ENCODE peak calls at places on chromosomes 2 and 18, in four cellular contexts. K, O, A and C are unnamed samples.

GRCh38 chr2:48365476-48365875 is 164.5 kb upstream of the STON1 start:
- DNase-seq in O (no peak), A (no peak), K (no peak), C (no peak)

GRCh38 chr2:1859671-1860450 is 115.5 kb upstream of the PXDN start:
- DNase-seq in O (no peak), A (no peak), K (no peak), C (no peak)

GRCh38 chr2:102797486-102797885 is 35.7 kb downstream of the TMEM182 start:
- DNase-seq in A (no peak), K (peak), O (no peak), C (no peak)

GRCh38 chr18:63949068-63949737 is at the start of gene HMSD:
- DNase-seq in O (peak), A (peak), K (no peak), C (peak)

GRCh38 chr2:108937367-108938017 is 51.5 kb downstream of the EDAR start:
- DNase-seq in K (no peak), A (no peak), O (no peak), C (no peak)

GRCh38 chr2:109535217-109535946 is 78.4 kb downstream of the SEPTIN10 start:
- DNase-seq in K (peak), O (no peak), A (no peak), C (no peak)

GRCh38 chr18:76621782-76622495 is 126.9 kb upstream of the ZNF516 start:
- DNase-seq in O (no peak), K (no peak), A (no peak), C (no peak)

GRCh38 chr2:69280017-69280671 is 106.9 kb downstream of the GFPT1 start:
- DNase-seq in K (peak), A (no peak), O (no peak), C (no peak)

GRCh38 chr2:161367675-161368074 is 48.4 kb upstream of the TBR1 start:
- DNase-seq in K (no peak), O (no peak), A (no peak), C (no peak)

GRCh38 chr2:119008108-119008507 is 66.1 kb downstream of the MARCO start:
- DNase-seq in K (peak), A (no peak), O (peak), C (no peak)

GRCh38 chr2:154941379-154941778 is 242.9 kb downstream of the KCNJ3 start:
- DNase-seq in A (no peak), K (no peak), O (no peak), C (no peak)

GRCh38 chr2:100754951-100755350 is 65.0 kb upstream of the NPAS2 start:
- DNase-seq in K (no peak), A (no peak), O (no peak), C (no peak)

GRCh38 chr2:169963786-169964185 is 136.5 kb downstream of the UBR3 start:
- DNase-seq in A (no peak), O (no peak), K (no peak), C (no peak)

DNA sequence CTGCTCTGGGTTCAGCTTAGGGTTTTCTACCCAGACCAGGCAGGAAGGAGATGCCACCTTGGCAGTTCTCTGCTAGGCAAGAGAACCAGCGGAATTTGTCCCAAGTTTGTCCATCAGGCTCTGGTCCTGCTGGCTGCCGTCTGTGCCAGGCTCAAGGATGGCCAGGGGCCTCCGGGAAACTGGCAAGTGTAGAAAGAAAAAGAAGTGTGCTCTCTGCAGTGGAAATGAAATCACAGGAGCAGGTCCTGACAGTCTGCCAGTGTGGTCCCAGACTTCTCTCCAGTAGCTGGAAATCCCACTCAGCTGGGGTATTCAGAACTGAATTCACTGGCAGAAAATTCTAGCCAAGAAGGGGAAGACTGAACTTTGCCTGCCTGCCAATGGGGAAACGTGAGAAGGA is 91.0 kb downstream of the STPG4 start:
- DNase-seq in A (no peak), O (no peak), K (no peak), C (no peak)
- H3K27ac ChIP-seq in A (no peak), O (peak), K (no peak), C (peak)

GRCh38 chr18:8339958-8340357 is 269.3 kb upstream of the RAB12 start:
- DNase-seq in A (no peak), O (no peak), K (no peak), C (no peak)
- TF ChIP-seq PBX3 in A (no peak), O (no peak), K (no peak), C (no peak)

DNA sequence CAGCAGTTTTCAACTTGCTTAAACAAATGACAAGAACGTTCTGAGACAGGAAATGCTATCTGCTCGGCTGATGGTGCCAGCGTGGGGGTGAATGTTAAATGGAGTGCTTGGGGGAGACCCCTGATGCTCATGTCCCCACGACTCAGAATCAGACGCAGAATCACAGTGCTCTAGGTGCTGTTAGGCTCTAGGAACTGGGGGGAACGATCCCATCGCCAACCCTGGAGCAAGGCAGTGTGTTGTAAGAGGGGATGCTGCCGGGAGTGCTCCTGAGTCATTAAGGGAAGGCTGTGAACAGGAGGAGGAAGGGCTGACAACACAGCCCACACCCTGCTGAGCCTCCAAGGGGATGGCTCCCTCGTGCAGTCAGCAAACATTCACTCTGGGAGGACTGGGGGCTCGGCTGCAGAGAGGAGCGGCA is 34.0 kb upstream of the KCNF1 start:
- DNase-seq in K (no peak), O (no peak), A (no peak), C (no peak)
- H3K27ac ChIP-seq in K (no peak), O (no peak), A (no peak), C (no peak)

DNA sequence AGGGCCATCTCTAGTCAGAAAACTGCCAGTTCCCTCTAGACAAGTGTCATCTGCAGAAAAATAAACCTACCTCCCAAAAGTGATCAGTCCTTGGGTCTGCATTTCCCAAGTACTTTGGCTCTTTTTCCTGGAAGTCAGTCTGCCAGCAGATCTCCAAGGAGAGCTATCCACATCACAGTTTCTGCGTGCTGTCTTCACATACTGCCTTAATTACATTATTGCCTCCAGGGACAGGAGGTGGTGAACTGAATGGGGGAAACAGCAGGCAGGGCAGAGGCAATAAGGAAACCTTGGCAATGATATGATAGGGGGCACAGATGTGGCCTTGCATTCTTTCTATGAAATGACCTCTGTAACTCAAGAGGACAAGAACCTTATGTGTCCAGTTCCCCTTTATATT is 105.9 kb upstream of the SIX2 start:
- DNase-seq in K (no peak), O (no peak), A (no peak), C (no peak)
- TF ChIP-seq PBX3 in K (no peak), O (no peak), A (no peak), C (no peak)

GRCh38 chr2:58057890-58058590 is 11.4 kb downstream of the VRK2 start:
- DNase-seq in K (no peak), O (no peak), A (no peak), C (no peak)
- H3K27ac ChIP-seq in K (no peak), O (no peak), A (no peak), C (no peak)

GRCh38 chr2:224161712-224162111 is 122.6 kb upstream of the SERPINE2 start:
- DNase-seq in A (no peak), K (no peak), O (no peak), C (no peak)

GRCh38 chr2:224160917-224161316 is 121.8 kb upstream of the SERPINE2 start:
- DNase-seq in A (no peak), O (no peak), K (no peak), C (no peak)

GRCh38 chr2:224159345-224159928 is 120.4 kb upstream of the SERPINE2 start:
- DNase-seq in K (no peak), O (no peak), A (no peak), C (no peak)

GRCh38 chr2:224163573-224164307 is 124.7 kb upstream of the SERPINE2 start:
- DNase-seq in A (no peak), O (no peak), K (no peak), C (no peak)

GRCh38 chr2:224162122-224162521 is 123.0 kb upstream of the SERPINE2 start:
- DNase-seq in O (no peak), K (no peak), A (no peak), C (no peak)
- TF ChIP-seq PBX3 in O (no peak), K (no peak), A (no peak), C (no peak)